ENCODE peak calls at places on chromosomes 1 and 21, in nine cellular contexts. One of them, this sample, is unnamed.
A peak's percentile ranks its signal among the peaks of the same experiment; 100 is the strongest.

GRCh38 chr1:70486676-70487470 is 75.8 kb downstream of the CTH start:
- DNase-seq in sigmoid colon: peak; percentile 86
- DNase-seq in T1000: peak; percentile 55
- DNase-seq in HTR-8/SVneo: peak; percentile 36
- DNase-seq in NCI-H1105: no peak
- DNase-seq in HT-29: no peak
- DNase-seq in LoVo: no peak
- DNase-seq in ACHN: peak; percentile 81
- DNase-seq in astrocyte of the cerebellum: peak; percentile 92
- DNase-seq in this sample: no peak

GRCh38 chr21:32387151-32387550 is 5.7 kb downstream of the URB1 start:
- DNase-seq in astrocyte of the cerebellum: no peak
- DNase-seq in NCI-H1105: no peak
- DNase-seq in HT-29: no peak
- DNase-seq in T1000: no peak
- DNase-seq in LoVo: no peak
- DNase-seq in HTR-8/SVneo: no peak
- DNase-seq in ACHN: no peak
- DNase-seq in sigmoid colon: no peak
- DNase-seq in this sample: peak; percentile 66

GRCh38 chr1:198254521-198254920 is 97.7 kb downstream of the NEK7 start:
- DNase-seq in sigmoid colon: no peak
- DNase-seq in LoVo: no peak
- DNase-seq in T1000: no peak
- DNase-seq in HTR-8/SVneo: no peak
- DNase-seq in HT-29: no peak
- DNase-seq in NCI-H1105: no peak
- DNase-seq in ACHN: no peak
- DNase-seq in astrocyte of the cerebellum: no peak
- DNase-seq in this sample: no peak

GRCh38 chr1:23263380-23263887 is 46.1 kb upstream of the HTR1D start:
- DNase-seq in NCI-H1105: no peak
- DNase-seq in ACHN: no peak
- DNase-seq in sigmoid colon: no peak
- DNase-seq in T1000: no peak
- DNase-seq in HTR-8/SVneo: no peak
- DNase-seq in HT-29: no peak
- DNase-seq in astrocyte of the cerebellum: no peak
- DNase-seq in LoVo: no peak
- DNase-seq in this sample: no peak

GRCh38 chr21:35350965-35351364 is 301.9 kb upstream of the RUNX1 start:
- DNase-seq in HT-29: no peak
- DNase-seq in HTR-8/SVneo: no peak
- DNase-seq in astrocyte of the cerebellum: no peak
- DNase-seq in sigmoid colon: no peak
- DNase-seq in ACHN: no peak
- DNase-seq in NCI-H1105: no peak
- DNase-seq in T1000: no peak
- DNase-seq in LoVo: no peak
- DNase-seq in this sample: no peak

GRCh38 chr1:117795190-117795589 is 134.2 kb downstream of the GDAP2 start:
- DNase-seq in NCI-H1105: no peak
- DNase-seq in ACHN: no peak
- DNase-seq in T1000: peak; percentile 75
- DNase-seq in HT-29: no peak
- DNase-seq in HTR-8/SVneo: no peak
- DNase-seq in sigmoid colon: no peak
- DNase-seq in LoVo: no peak
- DNase-seq in astrocyte of the cerebellum: peak; percentile 67
- DNase-seq in this sample: no peak

GRCh38 chr21:38646213-38646837 is 148.0 kb upstream of the ERG start:
- DNase-seq in T1000: no peak
- DNase-seq in astrocyte of the cerebellum: no peak
- DNase-seq in LoVo: no peak
- DNase-seq in NCI-H1105: no peak
- DNase-seq in sigmoid colon: no peak
- DNase-seq in HT-29: no peak
- DNase-seq in HTR-8/SVneo: no peak
- DNase-seq in ACHN: no peak
- DNase-seq in this sample: no peak

GRCh38 chr21:27648560-27648959 is 681.7 kb upstream of the ADAMTS5 start:
- DNase-seq in LoVo: no peak
- DNase-seq in T1000: peak; percentile 5
- DNase-seq in sigmoid colon: no peak
- DNase-seq in HTR-8/SVneo: peak; percentile 10
- DNase-seq in HT-29: no peak
- DNase-seq in ACHN: no peak
- DNase-seq in NCI-H1105: no peak
- DNase-seq in astrocyte of the cerebellum: peak; percentile 24
- DNase-seq in this sample: no peak

GRCh38 chr1:25031601-25031965 is 101.5 kb upstream of the RUNX3 start:
- DNase-seq in astrocyte of the cerebellum: no peak
- DNase-seq in HT-29: no peak
- DNase-seq in NCI-H1105: no peak
- DNase-seq in HTR-8/SVneo: no peak
- DNase-seq in LoVo: no peak
- DNase-seq in sigmoid colon: no peak
- DNase-seq in T1000: no peak
- DNase-seq in ACHN: no peak
- DNase-seq in this sample: no peak

GRCh38 chr1:226568077-226568831 is 19.7 kb downstream of the STUM start:
- DNase-seq in astrocyte of the cerebellum: no peak
- DNase-seq in NCI-H1105: no peak
- DNase-seq in ACHN: no peak
- DNase-seq in T1000: no peak
- DNase-seq in HT-29: peak; percentile 13
- DNase-seq in LoVo: no peak
- DNase-seq in HTR-8/SVneo: no peak
- DNase-seq in sigmoid colon: peak; percentile 76
- DNase-seq in this sample: no peak

GRCh38 chr1:61412601-61413000 is 312.3 kb downstream of the TM2D1 start:
- DNase-seq in T1000: no peak
- DNase-seq in ACHN: no peak
- DNase-seq in HT-29: no peak
- DNase-seq in NCI-H1105: no peak
- DNase-seq in HTR-8/SVneo: no peak
- DNase-seq in LoVo: no peak
- DNase-seq in sigmoid colon: no peak
- DNase-seq in astrocyte of the cerebellum: no peak
- DNase-seq in this sample: no peak

GRCh38 chr1:155608888-155609225 is 1.2 kb upstream of the MSTO1 start:
- DNase-seq in HT-29: no peak
- DNase-seq in astrocyte of the cerebellum: no peak
- DNase-seq in sigmoid colon: peak; percentile 64
- DNase-seq in LoVo: no peak
- DNase-seq in HTR-8/SVneo: no peak
- DNase-seq in NCI-H1105: no peak
- DNase-seq in ACHN: no peak
- DNase-seq in T1000: no peak
- DNase-seq in this sample: no peak

GRCh38 chr1:55916480-55916879 is 662.9 kb downstream of the PLPP3 start:
- DNase-seq in HTR-8/SVneo: no peak
- DNase-seq in astrocyte of the cerebellum: no peak
- DNase-seq in LoVo: no peak
- DNase-seq in HT-29: no peak
- DNase-seq in ACHN: no peak
- DNase-seq in NCI-H1105: no peak
- DNase-seq in sigmoid colon: no peak
- DNase-seq in T1000: no peak
- DNase-seq in this sample: no peak

GRCh38 chr1:205228052-205228451 is 306 bp downstream of the TMCC2 start:
- DNase-seq in LoVo: no peak
- DNase-seq in astrocyte of the cerebellum: no peak
- DNase-seq in HTR-8/SVneo: peak; percentile 30
- DNase-seq in NCI-H1105: no peak
- DNase-seq in HT-29: no peak
- DNase-seq in sigmoid colon: no peak
- DNase-seq in T1000: no peak
- DNase-seq in ACHN: no peak
- DNase-seq in this sample: no peak

GRCh38 chr1:36304970-36305914 is 926 bp upstream of the SH3D21 start:
- DNase-seq in ACHN: no peak
- DNase-seq in HTR-8/SVneo: no peak
- DNase-seq in HT-29: peak; percentile 75
- DNase-seq in astrocyte of the cerebellum: no peak
- DNase-seq in T1000: no peak
- DNase-seq in sigmoid colon: peak; percentile 47
- DNase-seq in NCI-H1105: no peak
- DNase-seq in LoVo: peak; percentile 10
- DNase-seq in this sample: no peak

GRCh38 chr1:5370321-5370720 is 621.9 kb downstream of the NPHP4 start:
- DNase-seq in NCI-H1105: no peak
- DNase-seq in HTR-8/SVneo: no peak
- DNase-seq in astrocyte of the cerebellum: no peak
- DNase-seq in sigmoid colon: peak; percentile 2
- DNase-seq in T1000: no peak
- DNase-seq in HT-29: no peak
- DNase-seq in LoVo: no peak
- DNase-seq in ACHN: no peak
- DNase-seq in this sample: no peak

GRCh38 chr1:218700666-218701065 is 355.5 kb downstream of the TGFB2 start:
- DNase-seq in LoVo: no peak
- DNase-seq in astrocyte of the cerebellum: no peak
- DNase-seq in ACHN: no peak
- DNase-seq in sigmoid colon: no peak
- DNase-seq in NCI-H1105: no peak
- DNase-seq in HT-29: no peak
- DNase-seq in T1000: no peak
- DNase-seq in HTR-8/SVneo: no peak
- DNase-seq in this sample: no peak

GRCh38 chr1:220809187-220809550 is 22.5 kb downstream of the MTARC1 start:
- DNase-seq in HTR-8/SVneo: no peak
- DNase-seq in astrocyte of the cerebellum: no peak
- DNase-seq in LoVo: no peak
- DNase-seq in HT-29: no peak
- DNase-seq in T1000: no peak
- DNase-seq in ACHN: no peak
- DNase-seq in NCI-H1105: no peak
- DNase-seq in sigmoid colon: no peak
- DNase-seq in this sample: no peak

GRCh38 chr21:21673959-21674358 is 675.8 kb downstream of the NCAM2 start:
- DNase-seq in NCI-H1105: no peak
- DNase-seq in HTR-8/SVneo: no peak
- DNase-seq in T1000: no peak
- DNase-seq in sigmoid colon: no peak
- DNase-seq in LoVo: no peak
- DNase-seq in ACHN: no peak
- DNase-seq in HT-29: no peak
- DNase-seq in astrocyte of the cerebellum: no peak
- DNase-seq in this sample: no peak

GRCh38 chr1:236836157-236836556 is 41.1 kb downstream of the MTR start:
- DNase-seq in astrocyte of the cerebellum: no peak
- DNase-seq in T1000: no peak
- DNase-seq in HT-29: no peak
- DNase-seq in NCI-H1105: no peak
- DNase-seq in LoVo: no peak
- DNase-seq in sigmoid colon: no peak
- DNase-seq in HTR-8/SVneo: no peak
- DNase-seq in ACHN: no peak
- DNase-seq in this sample: no peak

GRCh38 chr1:29260531-29260930 is 24.2 kb downstream of the PTPRU start:
- DNase-seq in LoVo: no peak
- DNase-seq in NCI-H1105: no peak
- DNase-seq in HTR-8/SVneo: no peak
- DNase-seq in astrocyte of the cerebellum: no peak
- DNase-seq in sigmoid colon: peak; percentile 62
- DNase-seq in HT-29: no peak
- DNase-seq in T1000: no peak
- DNase-seq in ACHN: no peak
- DNase-seq in this sample: no peak

GRCh38 chr1:171983584-171983983 is 142.3 kb downstream of the DNM3 start:
- DNase-seq in sigmoid colon: no peak
- DNase-seq in T1000: no peak
- DNase-seq in HT-29: peak; percentile 71
- DNase-seq in HTR-8/SVneo: no peak
- DNase-seq in astrocyte of the cerebellum: peak; percentile 28
- DNase-seq in NCI-H1105: no peak
- DNase-seq in LoVo: peak; percentile 30
- DNase-seq in ACHN: peak; percentile 28
- DNase-seq in this sample: no peak

GRCh38 chr1:26799479-26800133 is 11.9 kb downstream of the PIGV start:
- DNase-seq in sigmoid colon: peak; percentile 94
- DNase-seq in LoVo: peak; percentile 44
- DNase-seq in ACHN: peak; percentile 49
- DNase-seq in HT-29: peak; percentile 67
- DNase-seq in T1000: no peak
- DNase-seq in HTR-8/SVneo: peak; percentile 38
- DNase-seq in astrocyte of the cerebellum: peak; percentile 76
- DNase-seq in NCI-H1105: no peak
- DNase-seq in this sample: no peak

GRCh38 chr1:58982259-58982998 is 198.6 kb upstream of the JUN start:
- DNase-seq in NCI-H1105: no peak
- DNase-seq in LoVo: no peak
- DNase-seq in HTR-8/SVneo: no peak
- DNase-seq in HT-29: no peak
- DNase-seq in astrocyte of the cerebellum: peak; percentile 38
- DNase-seq in T1000: no peak
- DNase-seq in ACHN: no peak
- DNase-seq in sigmoid colon: no peak
- DNase-seq in this sample: peak; percentile 57

GRCh38 chr1:215595231-215595630 is 28.1 kb downstream of the KCTD3 start:
- DNase-seq in astrocyte of the cerebellum: no peak
- DNase-seq in ACHN: peak; percentile 57
- DNase-seq in NCI-H1105: no peak
- DNase-seq in T1000: no peak
- DNase-seq in HT-29: no peak
- DNase-seq in LoVo: peak; percentile 10
- DNase-seq in sigmoid colon: no peak
- DNase-seq in HTR-8/SVneo: no peak
- DNase-seq in this sample: no peak

GRCh38 chr1:1954831-1955441 is 35.9 kb upstream of the TMEM52 start:
- DNase-seq in sigmoid colon: no peak
- DNase-seq in astrocyte of the cerebellum: no peak
- DNase-seq in HT-29: peak; percentile 19
- DNase-seq in ACHN: no peak
- DNase-seq in LoVo: no peak
- DNase-seq in HTR-8/SVneo: no peak
- DNase-seq in NCI-H1105: no peak
- DNase-seq in T1000: no peak
- DNase-seq in this sample: no peak

GRCh38 chr21:38140192-38140905 is 116.4 kb upstream of the KCNJ15 start:
- DNase-seq in NCI-H1105: peak; percentile 95
- DNase-seq in HT-29: no peak
- DNase-seq in astrocyte of the cerebellum: no peak
- DNase-seq in T1000: peak; percentile 14
- DNase-seq in LoVo: no peak
- DNase-seq in ACHN: no peak
- DNase-seq in HTR-8/SVneo: peak; percentile 23
- DNase-seq in sigmoid colon: no peak
- DNase-seq in this sample: peak; percentile 37

GRCh38 chr1:115771847-115772457 is 3.4 kb upstream of the CASQ2 start:
- DNase-seq in T1000: peak; percentile 47
- DNase-seq in HTR-8/SVneo: peak; percentile 72
- DNase-seq in NCI-H1105: peak; percentile 88
- DNase-seq in ACHN: peak; percentile 79
- DNase-seq in HT-29: peak; percentile 89
- DNase-seq in sigmoid colon: peak; percentile 85
- DNase-seq in astrocyte of the cerebellum: peak; percentile 76
- DNase-seq in LoVo: peak; percentile 84
- DNase-seq in this sample: peak; percentile 78

This sample was measured in NCI-H774.